ENCODE peak calls at places on chromosomes 5 and 9, in seven cellular contexts. Z, D, K, F, X, B and Q are unnamed samples.

GRCh38 chr9:99264070-99264469 is 42.0 kb downstream of the SEC61B start:
- DNase-seq in F (no peak), Z (no peak), K (no peak), X (peak), D (no peak), B (peak), Q (no peak)

GRCh38 chr9:129938291-129938979 is 103.2 kb downstream of the USP20 start:
- DNase-seq in D (no peak), K (no peak), X (peak), F (no peak), Z (no peak), B (peak), Q (no peak)

GRCh38 chr5:141186897-141187512 is at the start of gene PCDHB9:
- DNase-seq in D (peak), F (no peak), X (peak), K (no peak), B (peak), Z (no peak), Q (peak)

GRCh38 chr5:84683594-84683993 is 298.9 kb upstream of the EDIL3 start:
- DNase-seq in X (no peak), D (no peak), Z (no peak), K (no peak), F (no peak), B (no peak), Q (no peak)

GRCh38 chr9:136117291-136118060 is 1.2 kb downstream of the TMEM250 start:
- DNase-seq in D (peak), K (peak), B (peak), F (peak), Z (no peak), X (peak), Q (no peak)

GRCh38 chr5:177600458-177601018 is 606 bp downstream of the B4GALT7 start:
- DNase-seq in Z (no peak), K (no peak), X (peak), F (no peak), D (no peak), B (peak), Q (no peak)

GRCh38 chr5:74392698-74393431 is 247.7 kb downstream of the ENC1 start:
- DNase-seq in X (peak), F (no peak), K (no peak), Z (no peak), B (peak), D (no peak), Q (no peak)

GRCh38 chr5:119453045-119453383 is 717 bp downstream of the HSD17B4 start:
- DNase-seq in X (peak), Z (no peak), B (peak), D (no peak), F (no peak), K (peak), Q (no peak)

GRCh38 chr5:82405618-82406199 is 127.6 kb upstream of the RPS23 start:
- DNase-seq in D (no peak), Z (no peak), K (no peak), X (peak), F (no peak), B (peak), Q (no peak)

GRCh38 chr5:5139358-5140050 is 626 bp upstream of the ADAMTS16 start:
- DNase-seq in D (peak), X (peak), F (no peak), B (no peak), Z (no peak), K (no peak), Q (no peak)

GRCh38 chr5:67942451-67942830 is 273.1 kb upstream of the PIK3R1 start:
- DNase-seq in F (no peak), X (no peak), B (no peak), Z (no peak), K (no peak), D (peak), Q (no peak)

GRCh38 chr5:179974946-179975712 is 67.4 kb upstream of the TBC1D9B start:
- DNase-seq in K (peak), Z (no peak), X (peak), B (peak), D (peak), F (no peak), Q (peak)

GRCh38 chr9:122261469-122261881 is 3.2 kb downstream of the RBM18 start:
- DNase-seq in B (peak), X (peak), D (peak), Z (peak), F (peak), K (peak), Q (no peak)

GRCh38 chr5:98455660-98456059 is 317.8 kb upstream of the RGMB start:
- DNase-seq in D (no peak), K (no peak), F (no peak), Z (no peak), X (peak), B (no peak), Q (no peak)

GRCh38 chr9:134640491-134641172 is 971 bp upstream of the COL5A1 start:
- DNase-seq in X (no peak), B (peak), D (no peak), K (no peak), Z (no peak), F (no peak), Q (no peak)

GRCh38 chr9:84754896-84755295 is 85.4 kb downstream of the NTRK2 start:
- DNase-seq in B (no peak), F (no peak), X (peak), K (no peak), D (no peak), Z (no peak), Q (no peak)

GRCh38 chr9:6894135-6894534 is 136.4 kb downstream of the KDM4C start:
- DNase-seq in K (no peak), X (no peak), D (no peak), F (no peak), B (no peak), Z (no peak), Q (no peak)

GRCh38 chr5:167485395-167485794 is 806.0 kb upstream of the WWC1 start:
- DNase-seq in F (no peak), K (no peak), B (no peak), D (no peak), X (no peak), Z (no peak), Q (no peak)

DNA sequence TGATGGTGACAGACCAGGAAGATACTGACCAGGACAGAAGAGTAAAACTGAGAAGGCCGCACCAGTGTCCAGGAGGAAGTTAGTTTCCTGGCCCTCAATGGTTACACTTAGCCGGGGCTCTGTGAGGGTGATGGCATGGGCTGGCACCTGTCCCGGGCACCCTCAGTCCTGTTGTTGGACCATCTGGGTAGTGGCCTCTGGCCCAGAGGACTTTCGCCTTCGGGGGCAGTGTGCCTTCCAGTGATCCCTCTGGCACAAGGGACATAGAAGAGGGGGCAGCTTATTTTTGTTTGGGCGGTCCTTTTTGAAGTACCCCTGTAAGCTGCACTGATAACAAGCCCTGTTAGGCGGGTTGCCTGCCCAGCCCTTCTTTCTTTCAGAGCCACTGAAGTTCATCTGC is 1108.6 kb downstream of the TAF11L14 start:
- DNase-seq in K (no peak), Z (no peak), F (no peak), X (no peak), B (no peak), D (no peak), Q (no peak)
- TF ChIP-seq CTCF in K (no peak), Z (no peak), F (no peak), X (no peak), B (no peak), D (no peak), Q (no peak)

GRCh38 chr5:163503106-163504090 is 2.0 kb upstream of the MAT2B start:
- DNase-seq in X (peak), F (peak), K (peak), B (peak), Z (no peak), D (peak), Q (no peak)
- TF ChIP-seq CTCF in X (peak), F (no peak), K (no peak), B (peak), Z (peak), D (peak), Q (peak)

GRCh38 chr5:115423051-115423450 is 121.5 kb downstream of the FEM1C start:
- DNase-seq in X (peak), Z (no peak), B (peak), D (no peak), K (no peak), F (no peak), Q (no peak)

GRCh38 chr5:115419794-115420585 is 123.5 kb upstream of the CCDC112 start:
- DNase-seq in B (peak), D (peak), F (no peak), Z (no peak), K (no peak), X (peak), Q (no peak)

GRCh38 chr5:115424446-115424845 is 120.1 kb downstream of the FEM1C start:
- DNase-seq in D (no peak), B (no peak), Z (no peak), F (no peak), K (no peak), X (no peak), Q (no peak)

GRCh38 chr5:115424030-115424429 is 120.5 kb downstream of the FEM1C start:
- DNase-seq in B (no peak), K (no peak), Z (no peak), D (no peak), X (no peak), F (peak), Q (no peak)

GRCh38 chr5:115423541-115423940 is 121.0 kb downstream of the FEM1C start:
- DNase-seq in X (no peak), F (peak), D (no peak), K (peak), B (no peak), Z (peak), Q (no peak)
- TF ChIP-seq CTCF in X (no peak), F (no peak), D (no peak), K (no peak), B (no peak), Z (no peak), Q (no peak)

GRCh38 chr5:135208555-135209494 is 174.8 kb upstream of the PITX1 start:
- DNase-seq in B (peak), D (peak), Z (no peak), X (peak), F (no peak), K (peak), Q (no peak)
- TF ChIP-seq CTCF in B (peak), D (no peak), Z (no peak), X (peak), F (no peak), K (no peak), Q (no peak)

GRCh38 chr5:89930591-89931383 is 478.8 kb downstream of the CETN3 start:
- DNase-seq in K (no peak), X (peak), D (no peak), Z (no peak), B (peak), F (no peak), Q (no peak)

GRCh38 chr5:89932771-89933181 is 476.8 kb downstream of the CETN3 start:
- DNase-seq in Z (no peak), X (no peak), F (peak), K (no peak), D (no peak), B (peak), Q (no peak)

GRCh38 chr5:89929834-89930233 is 479.7 kb downstream of the CETN3 start:
- DNase-seq in Z (no peak), B (peak), X (peak), K (no peak), D (no peak), F (no peak), Q (no peak)

GRCh38 chr5:89934069-89934468 is 475.5 kb downstream of the CETN3 start:
- DNase-seq in Z (no peak), X (no peak), B (no peak), D (no peak), K (no peak), F (no peak), Q (no peak)

GRCh38 chr5:89929173-89929572 is 480.4 kb downstream of the CETN3 start:
- DNase-seq in F (no peak), B (no peak), Z (no peak), K (no peak), X (no peak), D (no peak), Q (no peak)
- TF ChIP-seq CTCF in F (no peak), B (no peak), Z (no peak), K (no peak), X (no peak), D (no peak), Q (no peak)

GRCh38 chr9:21404146-21404545 is 4.8 kb upstream of the IFNA8 start:
- DNase-seq in B (no peak), X (no peak), K (no peak), D (no peak), F (no peak), Z (no peak), Q (no peak)

GRCh38 chr9:21398955-21399489 is 9.9 kb upstream of the IFNA8 start:
- DNase-seq in Z (no peak), K (no peak), D (no peak), F (no peak), B (no peak), X (no peak), Q (no peak)

GRCh38 chr9:21402387-21403247 is 6.3 kb upstream of the IFNA8 start:
- DNase-seq in X (peak), Z (no peak), D (peak), B (no peak), F (no peak), K (no peak), Q (no peak)
- TF ChIP-seq CTCF in X (no peak), Z (no peak), D (peak), B (no peak), F (no peak), K (no peak), Q (no peak)

GRCh38 chr9:72871685-72872084 is 81.2 kb downstream of the ALDH1A1 start:
- DNase-seq in F (no peak), Z (no peak), X (peak), B (peak), D (peak), K (no peak), Q (no peak)
- TF ChIP-seq CTCF in F (peak), Z (peak), X (peak), B (peak), D (peak), K (peak), Q (peak)

DNA sequence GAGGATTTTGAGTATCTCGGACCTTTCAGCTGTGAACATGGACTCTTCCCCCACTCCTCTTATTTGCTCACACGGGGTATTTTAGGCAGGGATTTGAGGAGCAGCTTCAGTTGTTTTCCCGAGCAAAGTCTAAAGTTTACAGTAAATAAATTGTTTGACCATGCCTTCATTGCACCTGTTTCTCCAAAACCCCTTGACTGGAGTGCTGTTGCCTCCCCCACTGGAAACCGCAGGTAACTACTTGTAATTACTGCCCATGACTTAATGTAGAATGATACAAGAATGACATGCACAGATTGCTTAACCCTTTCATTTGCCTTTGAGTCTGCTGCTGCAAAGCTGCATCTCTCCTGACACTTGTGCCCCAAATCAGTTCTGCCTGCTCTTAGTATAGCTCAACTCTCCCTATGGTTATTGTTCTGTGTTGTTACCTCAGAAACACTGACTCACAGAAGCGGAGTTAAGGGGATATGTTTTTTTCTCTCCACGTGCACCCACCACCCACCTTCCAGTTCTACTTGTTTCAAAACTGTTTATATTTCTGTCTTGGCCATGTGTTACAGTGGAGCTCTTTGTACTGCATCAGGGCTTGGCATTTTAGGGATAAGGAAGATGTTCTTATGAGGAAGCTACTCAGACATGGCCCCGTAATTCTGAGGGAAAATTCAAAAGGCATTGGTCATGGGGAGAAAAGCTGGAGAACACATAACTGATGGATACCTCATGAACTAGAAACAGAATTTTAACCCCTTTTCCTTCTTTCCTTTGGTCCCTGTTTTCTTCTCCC is 2.2 kb downstream of the ADRB2 start:
- DNase-seq in Z (no peak), K (no peak), B (no peak), X (peak), F (no peak), D (no peak), Q (no peak)
- TF ChIP-seq CTCF in Z (no peak), K (no peak), B (no peak), X (no peak), F (no peak), D (no peak), Q (no peak)

GRCh38 chr5:133896873-133897272 is 71.6 kb downstream of the C5orf15 start:
- DNase-seq in Z (no peak), F (no peak), K (no peak), D (no peak), B (no peak), X (no peak), Q (peak)
- TF ChIP-seq CTCF in Z (no peak), F (no peak), K (no peak), D (no peak), B (no peak), X (no peak), Q (no peak)